ENCODE peak calls at places on chromosomes 5 and 9, in nine cellular contexts. V, Q, P, S, F, Y, L, G and N are unnamed samples. For H3K36me3, the result is how much of the 10 kb centered on the place peaks cover.

GRCh38 chr5:78518365-78519197 is 130.0 kb downstream of the LHFPL2 start:
- DNase-seq in V (no peak), Q (peak), P (peak), S (no peak), F (peak), Y (peak), L (peak), G (no peak), N (peak)

GRCh38 chr9:38346811-38347735 is 45.4 kb upstream of the ALDH1B1 start:
- DNase-seq in V (no peak), Q (no peak), P (peak), S (no peak), F (no peak), Y (no peak), L (no peak), G (no peak), N (no peak)

GRCh38 chr9:22088372-22089063 is 79.4 kb upstream of the CDKN2B start:
- DNase-seq in V (no peak), Q (peak), P (no peak), S (no peak), F (peak), Y (no peak), L (peak), G (no peak), N (peak)

GRCh38 chr9:110835404-110835803 is 166.8 kb downstream of the MUSK start:
- DNase-seq in V (no peak), Q (peak), P (no peak), S (peak), F (peak), Y (peak), L (peak), G (no peak), N (no peak)

GRCh38 chr5:20300110-20300509 is 312.1 kb upstream of the CDH18 start:
- DNase-seq in V (no peak), Q (no peak), P (no peak), S (no peak), F (no peak), Y (no peak), L (no peak), G (no peak), N (no peak)

GRCh38 chr5:36029914-36030313 is 36.8 kb downstream of the UGT3A2 start:
- DNase-seq in V (no peak), Q (no peak), P (no peak), S (no peak), F (no peak), Y (no peak), L (no peak), G (no peak), N (no peak)

GRCh38 chr5:64229163-64229774 is 63.6 kb downstream of the RNF180 start:
- DNase-seq in V (no peak), Q (peak), P (peak), S (no peak), F (peak), Y (peak), L (peak), G (no peak), N (no peak)

GRCh38 chr5:157559301-157559700 is 16.3 kb downstream of the ADAM19 start:
- DNase-seq in V (no peak), Q (no peak), P (no peak), S (no peak), F (peak), Y (no peak), L (peak), G (no peak), N (no peak)

GRCh38 chr5:149853019-149853648 is 91.5 kb downstream of the PDE6A start:
- DNase-seq in V (peak), Q (peak), P (peak), S (peak), F (peak), Y (no peak), L (peak), G (peak), N (peak)
- H3K36me3 ChIP-seq in V (under half), Q (under half), P (under half), S (under half), F (under half), Y (under half), L (under half), G (under half), N (under half)

GRCh38 chr9:15453956-15454355 is 31.3 kb downstream of the SNAPC3 start:
- DNase-seq in V (no peak), Q (no peak), P (no peak), S (no peak), F (no peak), Y (no peak), L (no peak), G (no peak), N (no peak)
- H3K36me3 ChIP-seq in V (half or more), Q (half or more), P (under half), S (under half), F (under half), Y (under half), L (under half), G (under half), N (half or more)

DNA sequence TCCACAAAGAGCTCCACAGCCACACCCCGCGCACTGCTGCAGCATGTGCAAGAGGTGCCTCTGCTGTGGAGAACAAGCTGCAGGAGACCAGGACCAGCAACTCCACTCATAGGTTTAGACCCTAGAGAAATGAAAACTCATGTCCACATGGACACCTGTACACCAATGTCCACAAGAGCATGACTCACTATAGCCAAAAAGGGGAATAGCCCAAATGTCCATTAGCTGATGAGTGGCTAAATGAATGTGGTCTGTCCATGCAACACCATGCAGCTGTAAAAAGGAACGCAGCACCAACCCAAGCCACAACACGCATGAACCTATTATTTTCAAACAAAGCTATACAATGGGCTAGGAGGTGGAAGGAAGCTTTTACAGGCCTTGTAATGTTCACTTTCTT is 18.1 kb downstream of the DYNC2I2 start:
- DNase-seq in V (no peak), Q (no peak), P (no peak), S (no peak), F (no peak), Y (no peak), L (no peak), G (no peak), N (no peak)
- H3K36me3 ChIP-seq in V (half or more), Q (under half), P (under half), S (under half), F (under half), Y (under half), L (under half), G (under half), N (under half)

GRCh38 chr9:124040935-124041816 is 29.6 kb downstream of the LHX2 start:
- DNase-seq in V (peak), Q (no peak), P (peak), S (no peak), F (no peak), Y (no peak), L (no peak), G (peak), N (peak)
- H3K36me3 ChIP-seq in V (under half), Q (under half), P (under half), S (under half), F (under half), Y (under half), L (under half), G (under half), N (under half)

DNA sequence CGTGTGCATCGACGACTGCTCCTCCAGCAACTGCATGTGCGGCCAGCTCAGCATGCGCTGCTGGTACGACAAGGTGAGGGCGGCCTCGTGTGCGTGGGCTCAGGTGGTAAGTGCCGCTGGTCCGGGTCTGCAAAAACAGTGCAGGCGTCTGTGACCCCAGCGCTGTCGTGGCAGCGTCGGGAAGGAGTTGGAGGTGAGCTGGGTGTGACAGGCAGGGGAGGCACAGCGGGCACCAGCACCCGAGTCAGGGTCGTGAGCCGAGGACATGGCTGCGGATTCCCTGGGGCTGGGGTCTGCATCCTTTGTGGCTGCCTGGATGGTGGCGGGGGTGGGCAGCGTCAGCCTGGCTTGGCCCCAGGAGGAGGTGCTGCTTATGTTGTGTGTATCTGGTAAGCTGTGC is 63.1 kb upstream of the CACNA1B start:
- DNase-seq in V (no peak), Q (no peak), P (peak), S (no peak), F (no peak), Y (no peak), L (no peak), G (no peak), N (no peak)
- H3K36me3 ChIP-seq in V (half or more), Q (under half), P (under half), S (under half), F (under half), Y (under half), L (under half), G (under half), N (under half)

GRCh38 chr5:136058031-136058971 is 29.5 kb downstream of the TGFBI start:
- DNase-seq in V (no peak), Q (peak), P (peak), S (peak), F (peak), Y (peak), L (peak), G (peak), N (peak)
- H3K36me3 ChIP-seq in V (under half), Q (half or more), P (under half), S (under half), F (under half), Y (under half), L (half or more), G (under half), N (under half)

GRCh38 chr5:170070556-170071412 is 34.9 kb upstream of the FOXI1 start:
- DNase-seq in V (peak), Q (peak), P (peak), S (peak), F (peak), Y (no peak), L (peak), G (no peak), N (no peak)
- H3K36me3 ChIP-seq in V (under half), Q (under half), P (under half), S (under half), F (under half), Y (under half), L (under half), G (under half), N (under half)

DNA sequence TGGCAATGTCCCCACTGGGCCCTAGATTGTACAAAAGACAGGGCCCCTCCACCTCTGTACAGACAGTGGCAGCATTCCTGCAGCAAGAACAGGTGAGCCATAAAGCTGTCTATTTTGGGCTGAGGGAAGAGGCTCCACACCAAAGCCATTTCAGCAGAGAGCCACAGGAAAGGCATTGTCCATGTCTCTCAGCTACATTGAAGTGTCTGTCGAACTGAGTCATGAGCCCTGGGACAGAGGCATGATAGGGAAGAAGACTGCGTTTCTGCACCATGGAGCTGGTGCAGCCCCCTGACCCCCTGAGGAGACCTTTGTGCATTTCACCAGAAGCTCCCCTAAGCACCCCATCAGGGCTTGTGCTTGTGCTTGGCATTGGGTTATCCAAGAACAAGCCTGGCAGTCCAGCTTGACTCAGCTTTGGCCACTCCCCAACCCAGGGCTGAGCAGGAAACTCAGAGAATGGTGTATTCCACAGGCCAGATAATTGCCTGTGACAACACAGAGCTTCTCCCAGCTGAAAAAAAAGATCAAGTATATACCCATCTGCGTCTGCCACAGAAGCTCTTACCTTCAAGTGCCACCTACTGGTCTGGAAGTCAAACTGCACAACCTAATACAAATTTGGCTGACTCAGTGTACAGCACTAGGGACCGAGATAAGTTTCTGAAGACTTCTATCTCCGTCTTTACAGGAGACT is 5.9 kb upstream of the FRMD3 start:
- DNase-seq in V (peak), Q (peak), P (peak), S (peak), F (peak), Y (peak), L (peak), G (no peak), N (peak)
- H3K36me3 ChIP-seq in V (under half), Q (under half), P (under half), S (under half), F (under half), Y (under half), L (under half), G (under half), N (under half)

GRCh38 chr9:4718911-4719310 is 22.1 kb downstream of the AK3 start:
- DNase-seq in V (no peak), Q (no peak), P (no peak), S (no peak), F (no peak), Y (no peak), L (no peak), G (no peak), N (no peak)
- H3K36me3 ChIP-seq in V (half or more), Q (under half), P (under half), S (under half), F (under half), Y (under half), L (under half), G (under half), N (under half)

DNA sequence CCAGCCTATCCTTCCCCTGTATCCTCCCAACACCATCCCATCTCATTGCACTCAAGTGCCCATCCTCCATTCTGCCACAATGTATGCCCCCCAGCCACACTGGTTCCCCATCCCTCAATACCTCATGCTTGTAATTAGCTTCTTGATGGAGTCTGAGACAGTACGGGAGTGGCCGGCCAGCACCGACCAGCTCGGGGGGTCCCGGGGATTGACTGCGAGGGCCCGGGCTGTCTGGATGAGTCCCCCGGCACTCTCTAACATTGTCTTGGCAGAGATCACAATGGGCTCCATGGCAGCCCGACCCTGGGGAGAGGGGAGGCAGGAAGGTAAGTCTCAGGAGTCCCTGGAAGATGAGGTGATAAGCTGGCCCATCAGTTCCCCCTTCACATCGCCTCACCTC is 17.2 kb upstream of the TPM2 start:
- DNase-seq in V (no peak), Q (no peak), P (no peak), S (no peak), F (no peak), Y (no peak), L (no peak), G (no peak), N (no peak)
- H3K36me3 ChIP-seq in V (half or more), Q (half or more), P (half or more), S (half or more), F (half or more), Y (under half), L (half or more), G (under half), N (under half)